ENCODE peak calls at places on chromosomes 7 and 10, in seven cellular contexts. One of them, this sample, is unnamed. For H3K4me1, the result is how much of the 10 kb centered on the place peaks cover.

GRCh38 chr7:142134944-142135343 is 23.4 kb downstream of the MGAM2 start:
- DNase-seq in cardiac muscle cell: no peak
- DNase-seq in CD4-positive, CD25-positive, alpha-beta regulatory T cell: no peak
- DNase-seq in esophagus squamous epithelium: no peak
- DNase-seq in NT2/D1: no peak
- DNase-seq in lung: no peak
- DNase-seq in HCT116: no peak
- DNase-seq in this sample: no peak

GRCh38 chr7:82235710-82236109 is 207.9 kb downstream of the CACNA2D1 start:
- DNase-seq in CD4-positive, CD25-positive, alpha-beta regulatory T cell: no peak
- DNase-seq in cardiac muscle cell: peak
- DNase-seq in lung: no peak
- DNase-seq in NT2/D1: no peak
- DNase-seq in esophagus squamous epithelium: no peak
- DNase-seq in HCT116: no peak
- DNase-seq in this sample: no peak

GRCh38 chr10:49620286-49620810 is 6.5 kb downstream of the CHAT start:
- DNase-seq in esophagus squamous epithelium: no peak
- DNase-seq in CD4-positive, CD25-positive, alpha-beta regulatory T cell: no peak
- DNase-seq in cardiac muscle cell: no peak
- DNase-seq in NT2/D1: no peak
- DNase-seq in lung: no peak
- DNase-seq in HCT116: no peak
- DNase-seq in this sample: no peak

GRCh38 chr7:103425177-103425576 is 20.8 kb downstream of the SLC26A5 start:
- DNase-seq in NT2/D1: no peak
- DNase-seq in HCT116: no peak
- DNase-seq in lung: no peak
- DNase-seq in esophagus squamous epithelium: no peak
- DNase-seq in cardiac muscle cell: no peak
- DNase-seq in CD4-positive, CD25-positive, alpha-beta regulatory T cell: no peak
- DNase-seq in this sample: no peak

GRCh38 chr7:133297093-133297492 is 44.2 kb downstream of the EXOC4 start:
- DNase-seq in NT2/D1: no peak
- DNase-seq in lung: no peak
- DNase-seq in esophagus squamous epithelium: no peak
- DNase-seq in CD4-positive, CD25-positive, alpha-beta regulatory T cell: no peak
- DNase-seq in cardiac muscle cell: no peak
- DNase-seq in HCT116: no peak
- DNase-seq in this sample: no peak

GRCh38 chr10:73991846-73992245 is 6.1 kb upstream of the VCL start:
- DNase-seq in HCT116: no peak
- DNase-seq in lung: peak
- DNase-seq in esophagus squamous epithelium: no peak
- DNase-seq in NT2/D1: no peak
- DNase-seq in CD4-positive, CD25-positive, alpha-beta regulatory T cell: peak
- DNase-seq in cardiac muscle cell: no peak
- DNase-seq in this sample: no peak

GRCh38 chr10:98361131-98361633 is 53.8 kb downstream of the PYROXD2 start:
- DNase-seq in lung: peak
- DNase-seq in CD4-positive, CD25-positive, alpha-beta regulatory T cell: no peak
- DNase-seq in HCT116: no peak
- DNase-seq in esophagus squamous epithelium: peak
- DNase-seq in cardiac muscle cell: peak
- DNase-seq in NT2/D1: no peak
- DNase-seq in this sample: no peak

GRCh38 chr7:152579070-152579469 is 96.9 kb downstream of the XRCC2 start:
- DNase-seq in lung: no peak
- DNase-seq in HCT116: no peak
- DNase-seq in NT2/D1: no peak
- DNase-seq in esophagus squamous epithelium: no peak
- DNase-seq in CD4-positive, CD25-positive, alpha-beta regulatory T cell: no peak
- DNase-seq in cardiac muscle cell: no peak
- DNase-seq in this sample: no peak

GRCh38 chr7:29565634-29565981 is 2.0 kb downstream of the PRR15 start:
- DNase-seq in CD4-positive, CD25-positive, alpha-beta regulatory T cell: no peak
- DNase-seq in lung: no peak
- DNase-seq in cardiac muscle cell: no peak
- DNase-seq in HCT116: no peak
- DNase-seq in NT2/D1: no peak
- DNase-seq in esophagus squamous epithelium: no peak
- DNase-seq in this sample: no peak

GRCh38 chr7:46032353-46032752 is 111.3 kb upstream of the IGFBP3 start:
- DNase-seq in cardiac muscle cell: no peak
- DNase-seq in HCT116: no peak
- DNase-seq in lung: no peak
- DNase-seq in esophagus squamous epithelium: no peak
- DNase-seq in CD4-positive, CD25-positive, alpha-beta regulatory T cell: no peak
- DNase-seq in NT2/D1: no peak
- DNase-seq in this sample: no peak

GRCh38 chr10:84197643-84198042 is 3.3 kb downstream of the CDHR1 start:
- DNase-seq in cardiac muscle cell: no peak
- DNase-seq in CD4-positive, CD25-positive, alpha-beta regulatory T cell: no peak
- DNase-seq in HCT116: no peak
- DNase-seq in esophagus squamous epithelium: no peak
- DNase-seq in lung: no peak
- DNase-seq in NT2/D1: no peak
- DNase-seq in this sample: no peak
- H3K4me1 ChIP-seq in cardiac muscle cell: under half
- H3K4me1 ChIP-seq in CD4-positive, CD25-positive, alpha-beta regulatory T cell: under half
- H3K4me1 ChIP-seq in HCT116: under half
- H3K4me1 ChIP-seq in esophagus squamous epithelium: under half
- H3K4me1 ChIP-seq in lung: under half
- H3K4me1 ChIP-seq in NT2/D1: under half
- H3K4me1 ChIP-seq in this sample: under half

GRCh38 chr10:78209987-78210386 is 176.3 kb downstream of the RPS24 start:
- DNase-seq in CD4-positive, CD25-positive, alpha-beta regulatory T cell: no peak
- DNase-seq in cardiac muscle cell: no peak
- DNase-seq in lung: no peak
- DNase-seq in HCT116: no peak
- DNase-seq in esophagus squamous epithelium: no peak
- DNase-seq in NT2/D1: no peak
- DNase-seq in this sample: no peak
- H3K4me1 ChIP-seq in CD4-positive, CD25-positive, alpha-beta regulatory T cell: under half
- H3K4me1 ChIP-seq in cardiac muscle cell: under half
- H3K4me1 ChIP-seq in lung: under half
- H3K4me1 ChIP-seq in HCT116: under half
- H3K4me1 ChIP-seq in esophagus squamous epithelium: under half
- H3K4me1 ChIP-seq in NT2/D1: under half
- H3K4me1 ChIP-seq in this sample: under half

GRCh38 chr10:91597397-91597881 is 35.4 kb downstream of the PPP1R3C start:
- DNase-seq in cardiac muscle cell: peak
- DNase-seq in lung: no peak
- DNase-seq in HCT116: no peak
- DNase-seq in NT2/D1: no peak
- DNase-seq in CD4-positive, CD25-positive, alpha-beta regulatory T cell: no peak
- DNase-seq in esophagus squamous epithelium: no peak
- DNase-seq in this sample: no peak

GRCh38 chr10:91602449-91602848 is 30.4 kb downstream of the PPP1R3C start:
- DNase-seq in esophagus squamous epithelium: no peak
- DNase-seq in lung: no peak
- DNase-seq in HCT116: no peak
- DNase-seq in NT2/D1: no peak
- DNase-seq in cardiac muscle cell: no peak
- DNase-seq in CD4-positive, CD25-positive, alpha-beta regulatory T cell: no peak
- DNase-seq in this sample: no peak

GRCh38 chr10:91596821-91597396 is 36.0 kb downstream of the PPP1R3C start:
- DNase-seq in NT2/D1: no peak
- DNase-seq in esophagus squamous epithelium: no peak
- DNase-seq in HCT116: no peak
- DNase-seq in cardiac muscle cell: peak
- DNase-seq in CD4-positive, CD25-positive, alpha-beta regulatory T cell: no peak
- DNase-seq in lung: no peak
- DNase-seq in this sample: no peak

GRCh38 chr10:91601212-91601611 is 31.7 kb downstream of the PPP1R3C start:
- DNase-seq in lung: no peak
- DNase-seq in esophagus squamous epithelium: no peak
- DNase-seq in cardiac muscle cell: no peak
- DNase-seq in HCT116: no peak
- DNase-seq in NT2/D1: no peak
- DNase-seq in CD4-positive, CD25-positive, alpha-beta regulatory T cell: no peak
- DNase-seq in this sample: no peak

DNA sequence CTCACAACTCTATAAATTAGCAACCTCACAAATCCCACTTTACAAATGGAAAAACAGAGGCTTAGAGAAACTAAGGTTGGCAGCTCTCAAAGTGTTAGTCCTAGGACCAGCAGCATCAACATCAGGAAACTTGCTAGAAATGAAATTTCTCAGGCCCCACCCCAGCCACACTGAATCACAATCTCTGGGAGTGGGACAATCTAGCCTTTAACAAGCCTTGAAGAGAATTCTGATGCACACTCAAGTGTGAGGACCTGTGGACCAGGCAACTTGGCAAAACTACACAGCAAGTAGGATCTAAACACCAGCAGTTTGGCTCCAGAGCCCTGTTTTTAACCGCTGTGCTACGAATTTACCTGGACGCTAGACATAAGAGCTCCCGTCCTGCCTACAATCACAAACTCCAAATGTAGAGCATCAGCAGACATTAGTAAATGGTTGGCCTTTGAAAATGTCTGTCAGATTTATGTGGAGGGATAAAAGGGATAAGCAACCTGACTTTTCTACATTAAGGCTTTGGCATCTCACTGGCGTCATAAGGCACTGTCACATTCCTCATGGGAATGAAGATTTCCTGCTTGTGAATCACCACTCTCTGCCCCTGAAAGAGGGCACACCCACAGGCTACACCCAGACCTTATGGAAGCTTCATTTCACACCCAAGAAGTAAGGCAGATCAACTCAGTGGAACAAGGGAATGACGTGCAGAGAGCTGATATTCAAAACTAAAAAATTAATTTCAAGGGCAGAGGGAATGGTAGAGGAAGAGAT is 34.5 kb downstream of the PPP1R3C start:
- DNase-seq in CD4-positive, CD25-positive, alpha-beta regulatory T cell: no peak
- DNase-seq in cardiac muscle cell: peak
- DNase-seq in esophagus squamous epithelium: no peak
- DNase-seq in lung: no peak
- DNase-seq in NT2/D1: no peak
- DNase-seq in HCT116: peak
- DNase-seq in this sample: no peak
- H3K4me1 ChIP-seq in CD4-positive, CD25-positive, alpha-beta regulatory T cell: under half
- H3K4me1 ChIP-seq in cardiac muscle cell: under half
- H3K4me1 ChIP-seq in esophagus squamous epithelium: under half
- H3K4me1 ChIP-seq in lung: under half
- H3K4me1 ChIP-seq in NT2/D1: under half
- H3K4me1 ChIP-seq in HCT116: under half
- H3K4me1 ChIP-seq in this sample: under half

DNA sequence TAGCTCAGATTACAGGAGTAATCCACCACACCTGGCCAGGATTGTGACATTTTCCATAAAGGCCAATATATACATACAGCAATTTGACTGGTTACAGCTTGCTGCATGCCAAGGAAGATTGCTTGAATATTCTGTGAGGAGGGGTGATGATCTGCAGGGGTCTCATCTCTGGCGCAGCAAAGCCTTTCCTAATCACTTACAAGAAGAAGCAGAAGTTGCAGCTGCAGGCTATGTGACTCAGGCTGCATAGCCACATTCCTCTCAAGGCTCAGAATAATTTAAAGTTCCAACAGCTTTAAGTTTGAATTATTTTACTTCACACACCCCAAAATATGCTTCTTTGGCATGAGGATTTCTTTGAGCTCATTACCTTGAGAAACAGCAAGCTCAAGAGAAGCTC is 11.4 kb upstream of the RASGEF1A start:
- DNase-seq in CD4-positive, CD25-positive, alpha-beta regulatory T cell: no peak
- DNase-seq in HCT116: no peak
- DNase-seq in lung: no peak
- DNase-seq in cardiac muscle cell: no peak
- DNase-seq in NT2/D1: no peak
- DNase-seq in esophagus squamous epithelium: no peak
- DNase-seq in this sample: no peak
- H3K4me1 ChIP-seq in CD4-positive, CD25-positive, alpha-beta regulatory T cell: under half
- H3K4me1 ChIP-seq in HCT116: under half
- H3K4me1 ChIP-seq in lung: under half
- H3K4me1 ChIP-seq in cardiac muscle cell: under half
- H3K4me1 ChIP-seq in NT2/D1: under half
- H3K4me1 ChIP-seq in esophagus squamous epithelium: under half
- H3K4me1 ChIP-seq in this sample: under half

GRCh38 chr10:29472268-29473086 is 162.3 kb downstream of the SVIL start:
- DNase-seq in NT2/D1: peak
- DNase-seq in esophagus squamous epithelium: no peak
- DNase-seq in CD4-positive, CD25-positive, alpha-beta regulatory T cell: no peak
- DNase-seq in cardiac muscle cell: no peak
- DNase-seq in HCT116: no peak
- DNase-seq in lung: no peak
- DNase-seq in this sample: no peak
- H3K4me1 ChIP-seq in NT2/D1: under half
- H3K4me1 ChIP-seq in esophagus squamous epithelium: under half
- H3K4me1 ChIP-seq in CD4-positive, CD25-positive, alpha-beta regulatory T cell: under half
- H3K4me1 ChIP-seq in cardiac muscle cell: under half
- H3K4me1 ChIP-seq in HCT116: under half
- H3K4me1 ChIP-seq in lung: under half
- H3K4me1 ChIP-seq in this sample: under half

DNA sequence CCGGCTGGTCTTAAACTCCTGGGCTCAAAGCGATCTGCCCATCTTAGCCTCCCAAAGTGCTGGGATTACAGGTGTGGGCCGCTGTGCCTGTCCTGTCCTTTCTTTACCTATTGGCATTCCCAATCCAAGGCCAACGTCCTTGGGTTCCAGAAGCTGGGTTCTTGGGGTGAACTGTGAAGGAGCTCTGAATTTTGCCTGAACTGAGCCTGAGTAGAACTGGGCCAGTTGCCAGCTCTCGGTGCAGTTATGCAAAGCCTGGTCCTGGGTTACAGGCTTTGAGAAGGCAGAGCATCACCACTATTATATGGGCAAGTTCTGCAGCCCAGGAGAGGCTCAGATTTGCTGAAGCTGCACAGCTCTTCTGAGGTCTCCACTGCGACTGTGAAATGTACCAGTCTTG is 24.6 kb upstream of the SH2D4B start:
- DNase-seq in lung: no peak
- DNase-seq in cardiac muscle cell: no peak
- DNase-seq in HCT116: no peak
- DNase-seq in CD4-positive, CD25-positive, alpha-beta regulatory T cell: no peak
- DNase-seq in esophagus squamous epithelium: no peak
- DNase-seq in NT2/D1: no peak
- DNase-seq in this sample: no peak
- H3K4me1 ChIP-seq in lung: under half
- H3K4me1 ChIP-seq in cardiac muscle cell: under half
- H3K4me1 ChIP-seq in HCT116: under half
- H3K4me1 ChIP-seq in CD4-positive, CD25-positive, alpha-beta regulatory T cell: under half
- H3K4me1 ChIP-seq in esophagus squamous epithelium: under half
- H3K4me1 ChIP-seq in NT2/D1: under half
- H3K4me1 ChIP-seq in this sample: under half

This sample was measured in HAP-1.